ENCODE peak calls at places on chromosomes 12 and 14, in eight cellular contexts. D is hypothalamus; Z is stimulated activated CD4-positive, alpha-beta T cell treated with anti-CD3 and anti-CD28 coated beads, Interleukin-2, amount 100 ng/mL, for 24 hours; U is left cardiac atrium; N is stimulated activated CD8-positive, alpha-beta memory T cell treated with anti-CD3 and anti-CD28 coated beads, Interleukin-4, amount 100 ng/mL, for 24 hours; V is mammary epithelial cell; X is amygdala; K is NCI-H774. O is an unnamed sample.

GRCh38 chr12:99450231-99450630 is 197.3 kb upstream of the GARIN6 start:
- DNase-seq in Z (no peak), U (no peak), D (no peak), V (no peak), N (no peak), X (no peak), K (no peak), O (no peak)

GRCh38 chr12:109764776-109765492 is 51.3 kb downstream of the FAM222A start:
- DNase-seq in V (no peak), X (no peak), Z (no peak), K (no peak), D (no peak), U (no peak), N (no peak), O (no peak)

GRCh38 chr14:72582582-72582981 is 311.3 kb downstream of the DPF3 start:
- DNase-seq in D (no peak), N (no peak), U (no peak), Z (no peak), K (no peak), X (no peak), V (peak), O (no peak)

GRCh38 chr12:20383612-20384011 is 15.3 kb downstream of the PDE3A start:
- DNase-seq in Z (no peak), K (no peak), X (no peak), V (no peak), U (no peak), N (no peak), D (no peak), O (no peak)

GRCh38 chr12:132904718-132905328 is 17.4 kb upstream of the CHFR start:
- DNase-seq in V (peak), X (peak), U (peak), N (peak), Z (peak), D (peak), K (no peak), O (no peak)

GRCh38 chr12:116169071-116169470 is 108.4 kb downstream of the MED13L start:
- DNase-seq in U (no peak), Z (no peak), K (no peak), D (no peak), V (no peak), X (no peak), N (no peak), O (no peak)

GRCh38 chr12:89862511-89863331 is 154.1 kb upstream of the ATP2B1 start:
- DNase-seq in V (no peak), X (no peak), N (no peak), Z (no peak), U (peak), K (no peak), D (no peak), O (no peak)

GRCh38 chr14:73462815-73463214 is 4.5 kb upstream of the NUMB start:
- DNase-seq in V (no peak), U (no peak), K (no peak), Z (no peak), X (no peak), D (no peak), N (no peak), O (no peak)

GRCh38 chr14:93031505-93032300 is 84.0 kb downstream of the ITPK1 start:
- DNase-seq in K (no peak), V (no peak), X (no peak), N (no peak), D (no peak), U (no peak), Z (no peak), O (no peak)

GRCh38 chr12:12927211-12928079 is 24.5 kb downstream of the GPRC5D start:
- DNase-seq in D (no peak), N (peak), X (no peak), Z (no peak), U (peak), V (peak), K (peak), O (no peak)

GRCh38 chr14:34872822-34873590 is 2.2 kb downstream of the BAZ1A start:
- DNase-seq in U (no peak), X (no peak), K (peak), N (no peak), V (peak), D (no peak), Z (no peak), O (peak)

GRCh38 chr14:56271988-56272387 is 153.8 kb downstream of the PELI2 start:
- DNase-seq in Z (no peak), X (no peak), V (no peak), D (no peak), K (peak), U (no peak), N (no peak), O (no peak)

GRCh38 chr12:57080855-57081254 is 2.3 kb upstream of the NEMP1 start:
- DNase-seq in X (no peak), N (no peak), Z (no peak), K (no peak), U (no peak), D (no peak), V (no peak), O (no peak)

GRCh38 chr12:117836999-117837736 is 131.6 kb downstream of the KSR2 start:
- DNase-seq in U (peak), X (peak), N (peak), K (peak), D (peak), Z (peak), V (peak), O (no peak)

GRCh38 chr12:1307796-1308195 is 286.6 kb downstream of the FBXL14 start:
- DNase-seq in X (no peak), U (no peak), Z (no peak), D (no peak), N (no peak), K (no peak), V (no peak), O (no peak)

GRCh38 chr12:18261906-18262305 is 588 bp downstream of the PIK3C2G start:
- DNase-seq in X (no peak), D (no peak), V (peak), Z (no peak), U (no peak), K (peak), N (no peak), O (no peak)

GRCh38 chr12:60863421-60863820 is 1267.6 kb downstream of the SLC16A7 start:
- DNase-seq in Z (no peak), V (peak), N (no peak), X (no peak), D (no peak), K (no peak), U (no peak), O (no peak)

GRCh38 chr14:95157987-95158712 is 821 bp upstream of the DICER1 start:
- DNase-seq in K (peak), Z (peak), U (no peak), D (no peak), X (no peak), N (no peak), V (no peak), O (no peak)

GRCh38 chr14:74942608-74943007 is 12.8 kb downstream of the PGF start:
- DNase-seq in D (no peak), U (no peak), X (no peak), K (no peak), N (no peak), Z (peak), V (no peak), O (no peak)

GRCh38 chr12:65278576-65279386 is at the start of gene MSRB3:
- DNase-seq in D (peak), K (no peak), V (peak), X (peak), Z (peak), U (peak), N (no peak), O (no peak)

GRCh38 chr12:124636138-124636968 is 68.9 kb upstream of the NCOR2 start:
- DNase-seq in Z (peak), N (peak), U (peak), V (peak), D (no peak), X (no peak), K (no peak), O (no peak)

GRCh38 chr12:103901518-103902173 is 28.6 kb upstream of the HSP90B1 start:
- DNase-seq in Z (peak), K (peak), N (no peak), X (no peak), V (no peak), D (no peak), U (no peak), O (no peak)

GRCh38 chr14:95876769-95877490 is at the start of gene TUNAR:
- DNase-seq in V (no peak), U (no peak), X (no peak), K (no peak), D (no peak), Z (no peak), N (no peak), O (no peak)